ENCODE peak calls at places on chromosomes 1 and 21, in six cellular contexts. V is LHCN-M2, Y is astrocyte of the spinal cord, T is Peyer's patch, B is left kidney, I is heart left ventricle. P is an unnamed sample.

GRCh38 chr1:197919523-197920301 is 2.5 kb downstream of the LHX9 start:
- DNase-seq in T (peak; percentile 55), B (no peak), V (no peak), I (no peak), Y (no peak), P (no peak)

GRCh38 chr1:226645279-226645976 is 93.7 kb downstream of the ITPKB start:
- DNase-seq in T (peak; percentile 29), B (no peak), I (peak; percentile 22), Y (no peak), V (no peak), P (peak; percentile 17)

GRCh38 chr1:4595341-4596225 is 58.8 kb upstream of the AJAP1 start:
- DNase-seq in Y (no peak), B (no peak), T (peak; percentile 26), V (no peak), I (no peak), P (no peak)

GRCh38 chr1:159076438-159076752 is 171 bp downstream of the AIM2 start:
- DNase-seq in V (no peak), B (no peak), T (no peak), I (no peak), Y (no peak), P (no peak)

GRCh38 chr1:7482077-7482476 is 289.0 kb upstream of the VAMP3 start:
- DNase-seq in I (peak; percentile 45), V (no peak), T (no peak), B (no peak), Y (no peak), P (peak; percentile 22)

GRCh38 chr1:78726686-78727085 is 77.1 kb downstream of the IFI44 start:
- DNase-seq in B (no peak), I (no peak), T (no peak), V (no peak), Y (no peak), P (no peak)

GRCh38 chr1:184030433-184031126 is 6.9 kb downstream of the COLGALT2 start:
- DNase-seq in I (no peak), Y (no peak), T (no peak), V (no peak), B (no peak), P (no peak)

GRCh38 chr1:53551428-53551995 is 92.3 kb downstream of the DMRTB1 start:
- DNase-seq in Y (no peak), I (no peak), V (no peak), B (no peak), T (peak; percentile 37), P (peak; percentile 14)

GRCh38 chr1:69657976-69658375 is 90.3 kb downstream of the LRRC7 start:
- DNase-seq in V (no peak), T (no peak), Y (no peak), I (no peak), B (no peak), P (no peak)

GRCh38 chr21:38269567-38269917 is 12.8 kb downstream of the KCNJ15 start:
- DNase-seq in T (no peak), V (peak; percentile 65), Y (no peak), B (no peak), I (no peak), P (no peak)

GRCh38 chr1:44881011-44881632 is 38.1 kb upstream of the PTCH2 start:
- DNase-seq in I (peak; percentile 52), B (no peak), V (peak; percentile 86), Y (peak; percentile 89), T (no peak), P (no peak)